ENCODE peak calls at places on chromosomes 1 and 21, in five cellular contexts. One of them, this sample, is unnamed.

GRCh38 chr1:8871539-8871935 is 6.9 kb downstream of the ENO1 start:
- DNase-seq in cardiac muscle cell: no peak
- DNase-seq in lower lobe of right lung: no peak
- DNase-seq in neural progenitor cell: no peak
- DNase-seq in heart right ventricle: no peak
- DNase-seq in this sample: no peak

GRCh38 chr21:30194701-30195299 is 21.1 kb downstream of the CLDN8 start:
- DNase-seq in lower lobe of right lung: no peak
- DNase-seq in cardiac muscle cell: peak; percentile 62
- DNase-seq in heart right ventricle: no peak
- DNase-seq in neural progenitor cell: peak; percentile 74
- DNase-seq in this sample: no peak

GRCh38 chr1:3152143-3152542 is 83.1 kb downstream of the PRDM16 start:
- DNase-seq in heart right ventricle: no peak
- DNase-seq in neural progenitor cell: no peak
- DNase-seq in cardiac muscle cell: no peak
- DNase-seq in lower lobe of right lung: no peak
- DNase-seq in this sample: no peak

GRCh38 chr1:198657550-198658064 is 18.8 kb downstream of the PTPRC start:
- DNase-seq in cardiac muscle cell: peak; percentile 95
- DNase-seq in heart right ventricle: no peak
- DNase-seq in lower lobe of right lung: no peak
- DNase-seq in neural progenitor cell: no peak
- DNase-seq in this sample: no peak

GRCh38 chr1:167819849-167820683 is 93.9 kb downstream of the ADCY10 start:
- DNase-seq in lower lobe of right lung: peak; percentile 76
- DNase-seq in heart right ventricle: peak; percentile 82
- DNase-seq in neural progenitor cell: peak; percentile 84
- DNase-seq in cardiac muscle cell: peak; percentile 94
- DNase-seq in this sample: peak; percentile 81

GRCh38 chr1:83818916-83819315 is 180.0 kb downstream of the TTLL7 start:
- DNase-seq in cardiac muscle cell: peak; percentile 58
- DNase-seq in lower lobe of right lung: no peak
- DNase-seq in heart right ventricle: no peak
- DNase-seq in neural progenitor cell: no peak
- DNase-seq in this sample: no peak

GRCh38 chr21:32572574-32573420 is 12.5 kb downstream of the TCP10L start:
- DNase-seq in cardiac muscle cell: no peak
- DNase-seq in neural progenitor cell: no peak
- DNase-seq in heart right ventricle: no peak
- DNase-seq in lower lobe of right lung: no peak
- DNase-seq in this sample: no peak

GRCh38 chr1:23177438-23178380 is 9.1 kb upstream of the LUZP1 start:
- DNase-seq in lower lobe of right lung: peak; percentile 80
- DNase-seq in cardiac muscle cell: peak; percentile 94
- DNase-seq in heart right ventricle: peak; percentile 89
- DNase-seq in neural progenitor cell: peak; percentile 91
- DNase-seq in this sample: peak; percentile 79

GRCh38 chr1:3711381-3711779 is 40.9 kb upstream of the CCDC27 start:
- DNase-seq in cardiac muscle cell: no peak
- DNase-seq in lower lobe of right lung: no peak
- DNase-seq in heart right ventricle: no peak
- DNase-seq in neural progenitor cell: no peak
- DNase-seq in this sample: no peak

DNA sequence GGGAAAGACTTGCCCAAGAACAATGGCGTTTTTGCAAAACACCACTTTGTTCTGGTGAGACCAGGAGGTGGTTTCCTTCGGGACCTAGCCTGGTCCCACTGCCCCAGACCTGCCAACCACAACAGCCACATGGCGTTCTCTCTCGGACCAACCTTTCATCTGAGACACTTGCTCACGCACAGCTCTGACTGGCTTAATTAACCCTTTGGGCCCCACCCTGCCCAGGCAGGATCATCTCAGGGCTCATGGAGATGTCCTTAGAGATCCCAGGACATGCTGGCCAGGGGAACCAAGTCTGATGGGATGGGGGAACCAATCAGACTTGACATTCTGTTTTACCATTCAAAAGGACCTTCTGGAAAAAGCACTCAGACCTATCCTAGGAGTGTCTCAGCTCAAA is 97.8 kb upstream of the SLC2A1 start:
- DNase-seq in cardiac muscle cell: no peak
- DNase-seq in neural progenitor cell: no peak
- DNase-seq in lower lobe of right lung: no peak
- DNase-seq in heart right ventricle: no peak
- DNase-seq in this sample: no peak
- H3K27ac ChIP-seq in cardiac muscle cell: no peak overlapping the region
- H3K27ac ChIP-seq in neural progenitor cell: no peak overlapping the region
- H3K27ac ChIP-seq in lower lobe of right lung: no peak overlapping the region
- H3K27ac ChIP-seq in heart right ventricle: no peak overlapping the region
- H3K27ac ChIP-seq in this sample: no peak overlapping the region

GRCh38 chr1:246651012-246651411 is 73.2 kb upstream of the SCCPDH start:
- DNase-seq in neural progenitor cell: no peak
- DNase-seq in lower lobe of right lung: no peak
- DNase-seq in cardiac muscle cell: no peak
- DNase-seq in heart right ventricle: no peak
- DNase-seq in this sample: no peak

GRCh38 chr1:246641394-246641793 is 75.1 kb downstream of the CNST start:
- DNase-seq in cardiac muscle cell: no peak
- DNase-seq in heart right ventricle: no peak
- DNase-seq in neural progenitor cell: no peak
- DNase-seq in lower lobe of right lung: no peak
- DNase-seq in this sample: no peak

GRCh38 chr1:246642719-246643118 is 76.5 kb downstream of the CNST start:
- DNase-seq in neural progenitor cell: no peak
- DNase-seq in cardiac muscle cell: no peak
- DNase-seq in lower lobe of right lung: no peak
- DNase-seq in heart right ventricle: no peak
- DNase-seq in this sample: no peak

GRCh38 chr1:246647513-246647912 is 76.7 kb upstream of the SCCPDH start:
- DNase-seq in heart right ventricle: no peak
- DNase-seq in cardiac muscle cell: peak; percentile 46
- DNase-seq in lower lobe of right lung: no peak
- DNase-seq in neural progenitor cell: no peak
- DNase-seq in this sample: no peak

DNA sequence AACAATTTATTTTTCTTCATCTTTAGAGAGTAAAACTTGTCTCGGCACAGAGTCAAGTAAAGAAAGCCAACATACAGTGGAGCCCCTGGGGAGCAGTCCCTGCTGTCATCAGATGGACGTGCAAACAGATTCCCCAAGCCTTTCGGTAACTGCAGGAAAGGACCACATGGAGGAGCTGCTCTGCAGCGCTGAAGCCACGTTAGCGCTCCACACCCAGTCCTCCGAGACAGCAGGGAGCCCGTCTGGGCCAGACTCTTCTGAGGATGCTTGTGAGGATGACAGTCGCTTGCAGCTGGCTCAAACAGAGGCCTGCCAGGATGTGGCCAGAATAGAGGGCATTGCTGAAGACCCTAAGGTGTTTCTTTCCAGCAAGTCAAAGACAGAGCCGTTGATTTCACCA is 77.1 kb upstream of the SCCPDH start:
- DNase-seq in lower lobe of right lung: no peak
- DNase-seq in neural progenitor cell: peak; percentile 77
- DNase-seq in cardiac muscle cell: peak; percentile 79
- DNase-seq in heart right ventricle: peak; percentile 69
- DNase-seq in this sample: peak; percentile 68
- H3K4me3 ChIP-seq in lower lobe of right lung: no peak overlapping the region
- H3K4me3 ChIP-seq in neural progenitor cell: no peak overlapping the region
- H3K4me3 ChIP-seq in cardiac muscle cell: no peak overlapping the region
- H3K4me3 ChIP-seq in heart right ventricle: peak overlapping the region; percentile 47
- H3K4me3 ChIP-seq in this sample: peak overlapping the region; percentile 7

DNA sequence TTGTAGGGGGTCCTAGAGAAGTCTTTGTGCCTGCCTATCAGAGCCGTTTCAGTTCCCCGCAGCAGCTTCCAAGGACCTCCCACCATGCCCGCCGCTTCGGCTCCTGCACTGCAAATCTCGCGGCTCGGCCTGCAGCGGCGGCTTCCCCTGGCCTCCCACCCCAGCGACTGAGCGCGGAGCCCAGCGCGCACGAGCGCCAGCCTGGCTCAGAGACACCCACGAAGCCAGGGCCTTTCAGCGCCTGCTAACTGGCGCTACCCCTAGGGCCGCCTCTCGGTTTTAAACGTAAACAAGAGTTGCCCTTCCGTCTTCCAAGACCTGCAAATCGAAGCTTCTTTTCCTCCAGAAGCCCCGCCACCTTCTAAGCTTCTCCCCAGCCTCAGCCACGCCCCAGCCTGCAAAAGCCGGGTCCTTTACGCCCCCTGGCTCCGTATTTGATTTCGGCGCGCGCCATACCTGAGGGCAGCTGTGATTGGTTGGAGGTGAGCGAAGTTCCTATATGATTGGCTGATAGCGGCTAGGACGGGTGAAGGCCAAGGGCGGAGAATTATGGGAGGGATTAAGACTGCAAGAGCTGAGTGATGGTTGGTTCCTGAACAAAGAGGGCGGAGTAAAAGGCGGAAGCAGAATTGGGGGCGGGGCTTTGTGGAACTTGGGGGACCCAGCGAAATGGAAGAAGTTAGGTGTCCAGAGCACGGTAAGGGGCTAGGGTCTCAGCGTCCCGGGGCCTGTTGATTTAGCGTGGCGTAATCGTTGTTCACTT is at the start of gene TTF2:
- DNase-seq in lower lobe of right lung: peak; percentile 89
- DNase-seq in neural progenitor cell: peak; percentile 97
- DNase-seq in heart right ventricle: peak; percentile 82
- DNase-seq in cardiac muscle cell: peak; percentile 99
- DNase-seq in this sample: peak; percentile 97
- TF ChIP-seq CTCF in lower lobe of right lung: peak; percentile 14
- TF ChIP-seq CTCF in neural progenitor cell: peak; percentile 36
- TF ChIP-seq CTCF in heart right ventricle: peak; percentile 29
- TF ChIP-seq CTCF in cardiac muscle cell: peak; percentile 19
- TF ChIP-seq CTCF in this sample: peak; percentile 50

GRCh38 chr1:171160181-171160580 is 24.9 kb upstream of the FMO2 start:
- DNase-seq in heart right ventricle: no peak
- DNase-seq in cardiac muscle cell: peak; percentile 17
- DNase-seq in lower lobe of right lung: no peak
- DNase-seq in neural progenitor cell: no peak
- DNase-seq in this sample: no peak

GRCh38 chr1:171158089-171158488 is 27.0 kb upstream of the FMO2 start:
- DNase-seq in heart right ventricle: no peak
- DNase-seq in lower lobe of right lung: no peak
- DNase-seq in cardiac muscle cell: no peak
- DNase-seq in neural progenitor cell: no peak
- DNase-seq in this sample: no peak

GRCh38 chr1:171161431-171161830 is 23.7 kb upstream of the FMO2 start:
- DNase-seq in lower lobe of right lung: no peak
- DNase-seq in heart right ventricle: no peak
- DNase-seq in cardiac muscle cell: peak; percentile 54
- DNase-seq in neural progenitor cell: no peak
- DNase-seq in this sample: no peak

GRCh38 chr1:171155484-171155883 is 29.6 kb upstream of the FMO2 start:
- DNase-seq in cardiac muscle cell: no peak
- DNase-seq in heart right ventricle: no peak
- DNase-seq in lower lobe of right lung: no peak
- DNase-seq in neural progenitor cell: no peak
- DNase-seq in this sample: no peak

DNA sequence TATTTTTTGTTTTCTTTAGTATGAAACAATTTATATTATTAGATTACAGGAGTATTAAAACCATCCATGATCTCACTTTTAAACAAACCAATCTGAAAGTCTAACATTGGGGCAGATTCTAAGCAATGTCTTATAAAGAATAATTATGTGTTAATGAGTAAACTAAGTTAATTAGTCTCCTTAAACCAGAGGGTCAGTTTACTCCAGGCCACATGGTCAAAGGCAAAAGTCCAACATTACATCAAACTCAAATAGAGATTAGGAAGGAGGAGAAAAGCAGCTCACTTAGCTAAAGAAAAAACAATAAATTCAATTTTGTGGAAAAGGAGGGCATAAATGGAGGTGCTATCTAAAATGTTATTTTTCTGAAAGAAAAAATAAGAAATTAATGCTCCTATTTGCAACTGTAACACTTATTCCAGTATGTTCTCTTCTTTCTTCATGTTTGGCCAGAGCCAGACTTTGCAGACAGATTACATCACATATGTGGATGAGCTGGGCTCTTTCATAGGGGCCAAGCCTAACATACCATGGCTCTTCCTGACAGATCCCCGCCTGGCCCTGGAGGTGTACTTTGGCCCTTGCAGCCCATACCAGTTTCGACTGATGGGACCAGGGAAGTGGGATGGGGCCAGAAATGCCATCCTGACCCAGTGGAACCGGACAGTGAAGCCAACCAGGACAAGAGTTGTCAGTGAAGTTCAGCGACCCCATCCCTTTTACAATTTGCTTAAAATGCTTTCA is 24.3 kb upstream of the FMO2 start:
- DNase-seq in heart right ventricle: no peak
- DNase-seq in cardiac muscle cell: peak; percentile 61
- DNase-seq in lower lobe of right lung: no peak
- DNase-seq in neural progenitor cell: no peak
- DNase-seq in this sample: no peak
- H3K27ac ChIP-seq in heart right ventricle: no peak overlapping the region
- H3K27ac ChIP-seq in cardiac muscle cell: no peak overlapping the region
- H3K27ac ChIP-seq in lower lobe of right lung: no peak overlapping the region
- H3K27ac ChIP-seq in neural progenitor cell: peak overlapping the region; percentile 34
- H3K27ac ChIP-seq in this sample: peak overlapping the region; percentile 28

DNA sequence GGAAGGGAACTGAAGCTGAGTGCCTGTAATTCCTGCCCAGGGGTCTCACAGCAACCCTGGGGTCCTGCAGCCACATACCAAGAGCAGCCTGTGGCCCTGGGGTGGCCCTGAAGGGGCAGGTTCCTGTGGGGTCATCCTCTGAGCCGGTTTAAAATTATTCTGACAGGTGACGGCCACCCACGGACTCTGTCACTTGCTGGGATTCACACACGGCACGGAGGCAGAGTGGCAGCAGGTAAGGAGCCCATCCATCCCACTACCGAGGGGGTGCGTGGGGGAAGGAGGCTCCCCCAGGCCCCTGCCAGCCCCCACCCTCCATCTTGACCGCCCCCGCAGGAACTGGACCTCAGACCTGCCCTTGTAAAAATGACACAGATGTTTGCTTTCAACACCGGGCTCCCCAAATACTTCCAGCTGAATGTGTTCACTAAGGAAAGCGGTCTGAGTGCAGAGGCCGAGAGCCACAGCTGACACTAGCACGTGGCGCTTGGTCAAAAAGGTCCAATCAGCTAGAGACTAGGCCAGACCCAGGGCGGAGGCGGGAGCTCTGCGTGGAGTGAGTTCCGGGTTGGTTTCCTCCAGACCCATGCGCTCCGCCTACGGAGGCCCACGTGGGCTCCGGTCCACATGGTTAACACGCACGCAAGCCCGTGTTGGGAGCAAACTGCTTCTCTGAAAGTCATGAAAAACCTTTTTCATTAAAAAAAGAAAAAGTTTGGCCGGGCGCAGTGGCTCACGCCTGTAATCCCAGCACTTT is 10.0 kb downstream of the YBEY start:
- DNase-seq in cardiac muscle cell: peak; percentile 96
- DNase-seq in neural progenitor cell: no peak
- DNase-seq in lower lobe of right lung: peak; percentile 90
- DNase-seq in heart right ventricle: peak; percentile 88
- DNase-seq in this sample: peak; percentile 94
- H3K4me3 ChIP-seq in cardiac muscle cell: no peak overlapping the region
- H3K4me3 ChIP-seq in neural progenitor cell: no peak overlapping the region
- H3K4me3 ChIP-seq in lower lobe of right lung: peak overlapping the region; percentile 20
- H3K4me3 ChIP-seq in heart right ventricle: peak overlapping the region; percentile 61
- H3K4me3 ChIP-seq in this sample: peak overlapping the region; percentile 54